ENCODE peak calls at places on chromosomes 1 and 21, in nine cellular contexts. J is BJ, I is HFFc6, L is pancreas, D is prostate gland, C is B cell, N is vagina, Z is AG04450, B is bronchial epithelial cell. G is an unnamed sample.

GRCh38 chr1:60904079-60904852 is 178.1 kb upstream of the NFIA start:
- DNase-seq in B (no peak), J (no peak), D (no peak), I (no peak), C (no peak), L (no peak), N (no peak), Z (no peak), G (no peak)

GRCh38 chr1:186950547-186950946 is 121.8 kb downstream of the PLA2G4A start:
- DNase-seq in L (no peak), N (no peak), Z (no peak), C (no peak), J (no peak), D (no peak), B (peak), I (no peak), G (no peak)

GRCh38 chr1:207579436-207579799 is 65.5 kb upstream of the CR1L start:
- DNase-seq in J (peak), C (no peak), B (peak), Z (peak), N (no peak), I (peak), L (no peak), D (peak), G (peak)

GRCh38 chr1:240337795-240338194 is 246.1 kb downstream of the FMN2 start:
- DNase-seq in N (no peak), L (no peak), Z (peak), C (no peak), D (no peak), J (peak), B (peak), I (peak), G (no peak)

GRCh38 chr1:180425956-180426355 is 76.4 kb downstream of the ACBD6 start:
- DNase-seq in I (no peak), Z (no peak), L (no peak), J (no peak), D (no peak), C (no peak), B (no peak), N (no peak), G (no peak)

GRCh38 chr1:163395767-163396166 is 74.0 kb downstream of the NUF2 start:
- DNase-seq in D (no peak), I (no peak), J (no peak), B (no peak), Z (no peak), C (no peak), N (no peak), L (no peak), G (no peak)

GRCh38 chr21:29376556-29376955 is 77.8 kb downstream of the BACH1 start:
- DNase-seq in N (peak), L (no peak), Z (no peak), B (peak), J (no peak), D (no peak), C (peak), I (no peak), G (peak)

GRCh38 chr1:46070164-46070814 is 62.1 kb downstream of the PIK3R3 start:
- DNase-seq in J (no peak), D (no peak), I (no peak), L (no peak), Z (no peak), B (no peak), C (no peak), N (no peak), G (no peak)

GRCh38 chr1:24526940-24527542 is 24.4 kb downstream of the RCAN3 start:
- DNase-seq in I (peak), N (no peak), B (no peak), L (no peak), C (no peak), D (no peak), J (no peak), Z (no peak), G (no peak)

GRCh38 chr1:175250027-175250426 is 57.5 kb upstream of the KIAA0040 start:
- DNase-seq in C (no peak), Z (no peak), N (no peak), L (no peak), J (no peak), I (no peak), B (no peak), D (no peak), G (no peak)

GRCh38 chr1:226814751-226815496 is 55.5 kb upstream of the PSEN2 start:
- DNase-seq in N (peak), I (peak), C (no peak), B (peak), Z (peak), D (peak), J (peak), L (no peak), G (no peak)

GRCh38 chr1:52111492-52111891 is 30.4 kb upstream of the ZFYVE9 start:
- DNase-seq in N (no peak), L (no peak), Z (no peak), D (no peak), B (no peak), C (no peak), J (no peak), I (no peak), G (no peak)

GRCh38 chr1:200564319-200564718 is 56.2 kb downstream of the KIF14 start:
- DNase-seq in B (no peak), N (no peak), L (no peak), C (no peak), I (no peak), D (no peak), J (no peak), Z (no peak), G (no peak)

GRCh38 chr1:226874579-226875425 is 4.4 kb downstream of the PSEN2 start:
- DNase-seq in N (peak), J (no peak), Z (no peak), D (no peak), L (no peak), B (no peak), I (no peak), C (no peak), G (no peak)

DNA sequence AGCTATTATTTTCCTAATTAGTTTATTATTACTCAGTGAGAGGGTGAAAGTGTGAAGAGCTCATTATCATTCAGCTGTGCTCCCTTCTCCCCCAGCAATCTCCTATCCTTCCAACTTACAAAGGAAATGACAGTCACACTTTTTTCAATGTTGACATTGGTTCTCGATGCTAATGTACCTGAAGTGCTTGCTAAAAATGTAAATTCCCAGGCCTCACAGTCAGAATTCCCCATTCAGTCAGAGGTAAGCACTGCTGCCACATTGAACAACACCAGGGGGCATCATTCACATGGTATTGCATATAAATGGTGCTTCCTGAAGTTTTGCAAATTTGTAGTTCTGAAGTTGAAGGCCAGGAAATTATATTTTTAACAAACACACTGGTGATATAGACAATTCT is 132.7 kb upstream of the FOXD3 start:
- DNase-seq in N (no peak), I (no peak), L (no peak), J (no peak), B (no peak), D (no peak), Z (no peak), C (no peak), G (no peak)
- TF ChIP-seq CTCF in N (no peak), I (no peak), L (no peak), J (peak), B (no peak), D (no peak), Z (peak), C (no peak), G (peak)

GRCh38 chr21:33584455-33584854 is 4.0 kb downstream of the DONSON start:
- DNase-seq in Z (no peak), L (no peak), D (no peak), J (no peak), N (no peak), B (no peak), C (no peak), I (no peak), G (no peak)

GRCh38 chr21:33586927-33587326 is 1.6 kb downstream of the DONSON start:
- DNase-seq in I (no peak), B (no peak), D (no peak), L (no peak), J (no peak), C (no peak), Z (no peak), N (no peak), G (no peak)

GRCh38 chr21:33588485-33589335 is at the start of gene DONSON:
- DNase-seq in L (peak), C (peak), Z (peak), N (peak), I (peak), J (peak), D (peak), B (peak), G (peak)

GRCh38 chr21:33587792-33588484 is 546 bp downstream of the DONSON start:
- DNase-seq in I (no peak), D (peak), J (no peak), B (peak), Z (no peak), N (no peak), C (no peak), L (peak), G (peak)
- TF ChIP-seq CTCF in I (no peak), D (no peak), J (no peak), B (no peak), Z (no peak), N (no peak), C (no peak), L (no peak), G (no peak)

GRCh38 chr1:43225168-43225567 is 44.6 kb upstream of the TMEM125 start:
- DNase-seq in L (no peak), I (peak), C (no peak), D (no peak), Z (no peak), N (no peak), J (no peak), B (peak), G (no peak)

GRCh38 chr1:43229831-43230780 is 39.7 kb upstream of the TMEM125 start:
- DNase-seq in D (no peak), L (no peak), B (no peak), N (no peak), I (no peak), J (no peak), Z (no peak), C (no peak), G (no peak)

GRCh38 chr1:43222876-43223275 is 46.9 kb upstream of the TMEM125 start:
- DNase-seq in I (no peak), D (no peak), N (no peak), C (no peak), J (no peak), B (no peak), L (no peak), Z (no peak), G (no peak)

GRCh38 chr1:43232071-43232470 is 37.7 kb upstream of the TMEM125 start:
- DNase-seq in J (peak), C (no peak), N (no peak), Z (peak), B (peak), L (no peak), D (no peak), I (peak), G (no peak)

GRCh38 chr1:43227138-43227836 is 42.5 kb upstream of the TMEM125 start:
- DNase-seq in D (peak), B (peak), J (no peak), Z (peak), L (peak), N (no peak), C (peak), I (peak), G (peak)
- TF ChIP-seq CTCF in D (peak), B (peak), J (peak), Z (peak), L (peak), N (peak), C (peak), I (peak), G (peak)

GRCh38 chr1:53592521-53592982 is 133.4 kb downstream of the DMRTB1 start:
- DNase-seq in D (peak), L (no peak), C (no peak), J (no peak), I (peak), N (no peak), Z (peak), B (peak), G (no peak)
- TF ChIP-seq CTCF in D (no peak), L (no peak), C (no peak), J (no peak), I (no peak), N (no peak), Z (no peak), B (peak), G (peak)

DNA sequence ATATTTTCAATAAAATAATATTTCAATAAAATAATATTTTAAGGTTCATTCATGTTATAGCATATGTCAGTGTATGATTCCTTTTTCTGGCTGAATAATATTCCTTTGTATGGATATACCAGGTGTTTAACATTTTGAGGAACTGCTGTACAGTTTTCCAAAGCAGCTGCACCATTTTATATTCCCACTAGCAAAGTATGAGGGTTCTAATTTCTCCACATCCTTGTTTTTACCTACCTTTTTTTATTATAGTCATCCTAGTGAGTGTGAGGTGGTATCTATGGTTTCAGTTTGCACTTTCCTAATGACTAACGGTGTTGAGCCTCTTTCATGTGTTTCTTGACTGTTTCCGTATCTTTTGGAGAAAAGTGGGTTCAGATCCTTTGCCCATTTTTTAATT is 5.2 kb downstream of the DEGS1 start:
- DNase-seq in L (no peak), B (no peak), D (no peak), J (no peak), I (no peak), N (no peak), C (no peak), Z (no peak), G (no peak)
- TF ChIP-seq CTCF in L (no peak), B (no peak), D (no peak), J (no peak), I (no peak), N (no peak), C (no peak), Z (no peak), G (no peak)